ENCODE peak calls at places on chromosome 1, in eight cellular contexts. E is effector CD4-positive, alpha-beta T cell; Y is C1 segment of cervical spinal cord; K is B cell; L is T1000; N is NCI-H510A treated with DMSO at 0.1 percent for 48 hours; R is tibial nerve; C is activated CD8-positive, alpha-beta memory T cell treated with anti-CD3 and anti-CD28 coated beads for 4 hours. I is an unnamed sample.

GRCh38 chr1:228039986-228040385 is 33.2 kb downstream of the WNT3A start:
- DNase-seq in E (no peak), Y (no peak), K (no peak), L (no peak), N (no peak), R (no peak), C (no peak), I (no peak)

GRCh38 chr1:235617808-235618207 is 31.8 kb downstream of the GNG4 start:
- DNase-seq in E (no peak), Y (no peak), K (no peak), L (no peak), N (no peak), R (no peak), C (no peak), I (no peak)

GRCh38 chr1:181397841-181398240 is 85.5 kb upstream of the CACNA1E start:
- DNase-seq in E (no peak), Y (no peak), K (no peak), L (no peak), N (no peak), R (no peak), C (no peak), I (no peak)

GRCh38 chr1:23116921-23117699 is 51.5 kb downstream of the LUZP1 start:
- DNase-seq in E (no peak), Y (no peak), K (no peak), L (no peak), N (no peak), R (no peak), C (no peak), I (no peak)

GRCh38 chr1:36328713-36329112 is 5.3 kb upstream of the EVA1B start:
- DNase-seq in E (no peak), Y (no peak), K (no peak), L (no peak), N (peak; percentile 91), R (peak; percentile 21), C (no peak), I (no peak)

GRCh38 chr1:77925536-77925935 is 37.1 kb downstream of the NEXN start:
- DNase-seq in E (no peak), Y (no peak), K (no peak), L (no peak), N (no peak), R (no peak), C (no peak), I (no peak)

GRCh38 chr1:225999912-226000337 is 782 bp upstream of the SDE2 start:
- DNase-seq in E (peak; percentile 56), Y (no peak), K (peak; percentile 82), L (no peak), N (peak; percentile 45), R (no peak), C (no peak), I (peak; percentile 76)

GRCh38 chr1:223479718-223480425 is 86.7 kb downstream of the CCDC185 start:
- DNase-seq in E (no peak), Y (no peak), K (no peak), L (no peak), N (peak; percentile 52), R (no peak), C (no peak), I (no peak)

GRCh38 chr1:23575226-23575810 is 16.0 kb upstream of the ID3 start:
- DNase-seq in E (no peak), Y (no peak), K (no peak), L (peak; percentile 27), N (no peak), R (no peak), C (no peak), I (no peak)

GRCh38 chr1:179366093-179366800 is 476 bp downstream of the AXDND1 start:
- DNase-seq in E (no peak), Y (no peak), K (no peak), L (no peak), N (no peak), R (no peak), C (no peak), I (no peak)

GRCh38 chr1:178241057-178241456 is 147.2 kb downstream of the RASAL2 start:
- DNase-seq in E (no peak), Y (no peak), K (no peak), L (no peak), N (no peak), R (no peak), C (no peak), I (no peak)

GRCh38 chr1:230155021-230155420 is 88.0 kb downstream of the GALNT2 start:
- DNase-seq in E (no peak), Y (no peak), K (no peak), L (no peak), N (no peak), R (no peak), C (no peak), I (no peak)